ENCODE peak calls at places on chromosome 16, in eight cellular contexts. I is pancreas, G is neuronal stem cell, J is AG04450, Z is prostate gland, A is transverse colon, R is IMR-90, P is small intestine. E is an unnamed sample.

GRCh38 chr16:70594569-70594968 is 51.8 kb upstream of the IL34 start:
- DNase-seq in I (peak; percentile 72), G (no peak), J (no peak), Z (peak; percentile 97), A (no peak), R (no peak), P (no peak), E (no peak)

GRCh38 chr16:20950294-20950693 is 49.7 kb downstream of the LYRM1 start:
- DNase-seq in I (no peak), G (no peak), J (no peak), Z (no peak), A (no peak), R (no peak), P (no peak), E (no peak)

GRCh38 chr16:20307240-20307671 is 20.1 kb downstream of the GP2 start:
- DNase-seq in I (no peak), G (no peak), J (no peak), Z (no peak), A (no peak), R (no peak), P (no peak), E (no peak)

GRCh38 chr16:29743475-29743826 is 2.3 kb downstream of the C16orf54 start:
- DNase-seq in I (no peak), G (no peak), J (no peak), Z (no peak), A (no peak), R (no peak), P (no peak), E (no peak)

GRCh38 chr16:17633146-17633966 is 162.6 kb upstream of the XYLT1 start:
- DNase-seq in I (no peak), G (no peak), J (no peak), Z (peak; percentile 75), A (no peak), R (no peak), P (no peak), E (no peak)

GRCh38 chr16:30700491-30700890 is 1.5 kb downstream of the SRCAP start:
- DNase-seq in I (no peak), G (no peak), J (no peak), Z (no peak), A (no peak), R (peak; percentile 18), P (no peak), E (no peak)

GRCh38 chr16:72723781-72724180 is 324.1 kb downstream of the ZFHX3 start:
- DNase-seq in I (no peak), G (no peak), J (peak; percentile 11), Z (no peak), A (no peak), R (peak; percentile 51), P (no peak), E (no peak)

GRCh38 chr16:87492241-87492635 is 586 bp downstream of the ZCCHC14 start:
- DNase-seq in I (no peak), G (no peak), J (no peak), Z (no peak), A (no peak), R (no peak), P (no peak), E (no peak)

GRCh38 chr16:414395-415169 is 10.9 kb upstream of the RAB11FIP3 start:
- DNase-seq in I (no peak), G (no peak), J (no peak), Z (no peak), A (no peak), R (no peak), P (no peak), E (no peak)

GRCh38 chr16:56246051-56246817 is 54.9 kb downstream of the GNAO1 start:
- DNase-seq in I (no peak), G (peak; percentile 11), J (no peak), Z (no peak), A (no peak), R (peak; percentile 5), P (no peak), E (peak; percentile 67)

GRCh38 chr16:28218109-28218508 is 6.3 kb upstream of the XPO6 start:
- DNase-seq in I (no peak), G (no peak), J (peak; percentile 18), Z (peak; percentile 19), A (peak; percentile 27), R (peak; percentile 52), P (peak; percentile 59), E (no peak)

GRCh38 chr16:64892843-64893242 is 229.0 kb downstream of the CDH11 start:
- DNase-seq in I (no peak), G (no peak), J (peak; percentile 75), Z (no peak), A (no peak), R (peak; percentile 93), P (no peak), E (no peak)

GRCh38 chr16:69132424-69133252 is at the start of the genes CHTF8 and UTP4:
- DNase-seq in I (peak; percentile 81), G (peak; percentile 78), J (peak; percentile 16), Z (peak; percentile 83), A (peak; percentile 88), R (peak; percentile 76), P (peak; percentile 83), E (peak; percentile 93)

GRCh38 chr16:49856741-49857330 is 924 bp upstream of the ZNF423 start:
- DNase-seq in I (peak; percentile 74), G (peak; percentile 77), J (peak; percentile 6), Z (peak; percentile 69), A (peak; percentile 86), R (peak; percentile 55), P (peak; percentile 61), E (peak; percentile 91)

GRCh38 chr16:87108941-87109340 is 208.3 kb downstream of the C16orf95 start:
- DNase-seq in I (no peak), G (no peak), J (no peak), Z (no peak), A (no peak), R (peak; percentile 47), P (no peak), E (peak; percentile 1)

GRCh38 chr16:11089504-11090124 is 145.2 kb downstream of the CLEC16A start:
- DNase-seq in I (no peak), G (no peak), J (peak; percentile 98), Z (no peak), A (peak; percentile 55), R (peak; percentile 99), P (no peak), E (peak; percentile 88)

GRCh38 chr16:11088432-11088794 is 144.0 kb downstream of the CLEC16A start:
- DNase-seq in I (no peak), G (no peak), J (no peak), Z (no peak), A (no peak), R (no peak), P (no peak), E (no peak)

GRCh38 chr16:11090947-11091785 is 146.8 kb downstream of the CLEC16A start:
- DNase-seq in I (no peak), G (no peak), J (no peak), Z (no peak), A (no peak), R (no peak), P (no peak), E (no peak)

GRCh38 chr16:11085025-11085485 is 140.7 kb downstream of the CLEC16A start:
- DNase-seq in I (no peak), G (no peak), J (no peak), Z (no peak), A (no peak), R (peak; percentile 47), P (no peak), E (peak; percentile 84)

GRCh38 chr16:11087691-11088431 is 143.5 kb downstream of the CLEC16A start:
- DNase-seq in I (no peak), G (no peak), J (no peak), Z (no peak), A (no peak), R (peak; percentile 57), P (no peak), E (no peak)
- H3K27ac ChIP-seq in I (no peak overlapping the region), G (no peak overlapping the region), J (peak overlapping the region; percentile 57), Z (no peak overlapping the region), A (peak overlapping the region; percentile 76), R (peak overlapping the region; percentile 65), P (no peak overlapping the region), E (peak overlapping the region; percentile 55)

DNA sequence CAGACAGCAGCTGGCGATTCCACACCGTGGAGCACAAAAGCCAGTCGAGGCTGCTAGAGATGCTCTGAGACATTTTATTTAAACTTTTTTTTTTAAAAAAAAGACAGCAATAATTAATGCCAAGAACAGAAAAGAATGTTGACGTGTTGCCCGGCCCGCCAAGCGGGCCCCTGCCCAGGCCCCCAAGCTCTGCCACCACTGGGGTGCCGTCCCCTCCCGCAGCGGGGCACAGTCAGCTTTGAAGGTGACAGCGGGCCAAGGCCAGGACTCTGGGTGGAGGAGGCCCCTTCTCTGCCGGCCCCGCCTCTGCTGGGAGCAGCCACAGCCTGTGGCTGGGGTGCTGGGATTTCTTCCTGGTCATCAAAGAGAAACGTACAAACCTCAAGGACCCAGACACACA is 9.8 kb downstream of the RNF166 start:
- DNase-seq in I (no peak), G (no peak), J (no peak), Z (no peak), A (no peak), R (no peak), P (no peak), E (no peak)
- H3K27ac ChIP-seq in I (no peak overlapping the region), G (no peak overlapping the region), J (no peak overlapping the region), Z (no peak overlapping the region), A (no peak overlapping the region), R (no peak overlapping the region), P (no peak overlapping the region), E (no peak overlapping the region)

GRCh38 chr16:68081796-68082567 is 3.2 kb upstream of the NFATC3 start:
- DNase-seq in I (no peak), G (no peak), J (no peak), Z (no peak), A (no peak), R (no peak), P (peak; percentile 93), E (no peak)
- H3K27ac ChIP-seq in I (no peak overlapping the region), G (no peak overlapping the region), J (no peak overlapping the region), Z (no peak overlapping the region), A (no peak overlapping the region), R (no peak overlapping the region), P (peak overlapping the region; percentile 31), E (no peak overlapping the region)

GRCh38 chr16:14392960-14393359 is 237.1 kb downstream of the PARN start:
- DNase-seq in I (no peak), G (no peak), J (no peak), Z (no peak), A (no peak), R (no peak), P (no peak), E (no peak)

GRCh38 chr16:14398014-14398717 is 231.9 kb downstream of the PARN start:
- DNase-seq in I (no peak), G (no peak), J (no peak), Z (no peak), A (no peak), R (peak; percentile 10), P (no peak), E (no peak)

GRCh38 chr16:14399397-14400284 is 230.4 kb downstream of the PARN start:
- DNase-seq in I (no peak), G (no peak), J (no peak), Z (no peak), A (no peak), R (peak; percentile 62), P (no peak), E (peak; percentile 79)

GRCh38 chr16:14389359-14389758 is 240.7 kb downstream of the PARN start:
- DNase-seq in I (no peak), G (no peak), J (no peak), Z (no peak), A (no peak), R (no peak), P (no peak), E (no peak)

DNA sequence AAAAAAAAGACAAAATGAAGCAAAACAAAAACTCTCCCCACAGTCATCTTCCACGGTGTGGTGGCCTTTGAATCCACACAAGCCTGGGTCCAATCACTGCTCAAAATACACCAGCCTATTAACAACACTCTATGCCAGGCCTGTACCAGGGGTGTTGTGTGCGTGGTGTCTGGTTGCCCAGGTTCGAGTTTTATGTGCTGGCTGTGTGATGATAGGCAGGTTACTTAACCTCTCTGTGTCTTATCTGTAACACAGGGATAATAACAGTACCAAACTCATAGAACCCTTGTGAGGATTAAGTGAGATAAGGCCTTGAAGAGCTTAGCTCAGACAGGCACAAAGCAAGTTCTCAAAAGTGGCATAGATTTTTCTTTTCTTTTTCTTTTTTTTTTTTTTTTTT is 235.2 kb downstream of the PARN start:
- DNase-seq in I (no peak), G (no peak), J (no peak), Z (no peak), A (no peak), R (no peak), P (no peak), E (no peak)
- H3K27ac ChIP-seq in I (no peak overlapping the region), G (no peak overlapping the region), J (no peak overlapping the region), Z (no peak overlapping the region), A (no peak overlapping the region), R (no peak overlapping the region), P (no peak overlapping the region), E (no peak overlapping the region)